ENCODE peak calls at places on chromosomes 6 and 20, in seven cellular contexts. One of them, this sample, is unnamed.
A peak's percentile ranks its signal among the peaks of the same experiment; 100 is the strongest.

GRCh38 chr6:28809947-28810654 is 113.7 kb downstream of the TRIM27 start:
- DNase-seq in ovary: no peak
- DNase-seq in A549: peak; percentile 57
- DNase-seq in stomach: no peak
- DNase-seq in esophagus muscularis mucosa: no peak
- DNase-seq in H1: no peak
- DNase-seq in transverse colon: no peak
- DNase-seq in this sample: no peak

GRCh38 chr6:24600903-24601302 is 45.1 kb downstream of the KIAA0319 start:
- DNase-seq in stomach: no peak
- DNase-seq in esophagus muscularis mucosa: no peak
- DNase-seq in A549: peak; percentile 16
- DNase-seq in H1: no peak
- DNase-seq in ovary: no peak
- DNase-seq in transverse colon: no peak
- DNase-seq in this sample: no peak

GRCh38 chr20:25389381-25389857 is 1.2 kb downstream of the ABHD12 start:
- DNase-seq in esophagus muscularis mucosa: no peak
- DNase-seq in A549: peak; percentile 42
- DNase-seq in stomach: no peak
- DNase-seq in transverse colon: no peak
- DNase-seq in H1: no peak
- DNase-seq in ovary: no peak
- DNase-seq in this sample: no peak

GRCh38 chr6:85037221-85037620 is 272.8 kb upstream of the TBX18 start:
- DNase-seq in ovary: no peak
- DNase-seq in A549: no peak
- DNase-seq in transverse colon: no peak
- DNase-seq in stomach: no peak
- DNase-seq in H1: no peak
- DNase-seq in esophagus muscularis mucosa: no peak
- DNase-seq in this sample: no peak

GRCh38 chr20:31841928-31842327 is 3.5 kb downstream of the FOXS1 start:
- DNase-seq in transverse colon: no peak
- DNase-seq in H1: no peak
- DNase-seq in ovary: peak; percentile 66
- DNase-seq in esophagus muscularis mucosa: no peak
- DNase-seq in stomach: no peak
- DNase-seq in A549: peak; percentile 79
- DNase-seq in this sample: no peak

GRCh38 chr20:56736285-56736857 is 107.3 kb downstream of the TFAP2C start:
- DNase-seq in ovary: no peak
- DNase-seq in A549: no peak
- DNase-seq in transverse colon: no peak
- DNase-seq in esophagus muscularis mucosa: no peak
- DNase-seq in H1: peak; percentile 90
- DNase-seq in stomach: no peak
- DNase-seq in this sample: no peak

GRCh38 chr6:158669145-158670035 is 19.5 kb downstream of the SYTL3 start:
- DNase-seq in H1: no peak
- DNase-seq in stomach: no peak
- DNase-seq in ovary: no peak
- DNase-seq in esophagus muscularis mucosa: no peak
- DNase-seq in transverse colon: no peak
- DNase-seq in A549: no peak
- DNase-seq in this sample: no peak

GRCh38 chr6:62283828-62284411 is 2.1 kb downstream of the KHDRBS2 start:
- DNase-seq in H1: no peak
- DNase-seq in esophagus muscularis mucosa: no peak
- DNase-seq in stomach: no peak
- DNase-seq in ovary: no peak
- DNase-seq in A549: peak; percentile 20
- DNase-seq in transverse colon: no peak
- DNase-seq in this sample: no peak

GRCh38 chr20:48782901-48783308 is 44.9 kb downstream of the PREX1 start:
- DNase-seq in esophagus muscularis mucosa: no peak
- DNase-seq in transverse colon: no peak
- DNase-seq in stomach: no peak
- DNase-seq in H1: no peak
- DNase-seq in ovary: no peak
- DNase-seq in A549: no peak
- DNase-seq in this sample: no peak

GRCh38 chr6:163309491-163310026 is 105.0 kb upstream of the QKI start:
- DNase-seq in A549: no peak
- DNase-seq in stomach: no peak
- DNase-seq in ovary: no peak
- DNase-seq in esophagus muscularis mucosa: no peak
- DNase-seq in transverse colon: no peak
- DNase-seq in H1: no peak
- DNase-seq in this sample: no peak

GRCh38 chr20:33415948-33416347 is 14.6 kb upstream of the CDK5RAP1 start:
- DNase-seq in ovary: no peak
- DNase-seq in H1: peak; percentile 9
- DNase-seq in esophagus muscularis mucosa: no peak
- DNase-seq in A549: peak; percentile 43
- DNase-seq in transverse colon: no peak
- DNase-seq in stomach: peak; percentile 45
- DNase-seq in this sample: no peak

GRCh38 chr6:65075705-65076104 is 631.3 kb downstream of the EYS start:
- DNase-seq in transverse colon: no peak
- DNase-seq in stomach: no peak
- DNase-seq in A549: no peak
- DNase-seq in H1: no peak
- DNase-seq in ovary: no peak
- DNase-seq in esophagus muscularis mucosa: no peak
- DNase-seq in this sample: no peak

GRCh38 chr6:65071480-65071879 is 635.5 kb downstream of the EYS start:
- DNase-seq in transverse colon: no peak
- DNase-seq in A549: no peak
- DNase-seq in ovary: no peak
- DNase-seq in esophagus muscularis mucosa: no peak
- DNase-seq in H1: no peak
- DNase-seq in stomach: no peak
- DNase-seq in this sample: no peak

GRCh38 chr6:65072500-65072899 is 634.5 kb downstream of the EYS start:
- DNase-seq in stomach: no peak
- DNase-seq in A549: no peak
- DNase-seq in H1: no peak
- DNase-seq in esophagus muscularis mucosa: no peak
- DNase-seq in transverse colon: no peak
- DNase-seq in ovary: no peak
- DNase-seq in this sample: no peak
- TF ChIP-seq CTCF in stomach: no peak
- TF ChIP-seq CTCF in A549: no peak
- TF ChIP-seq CTCF in H1: no peak
- TF ChIP-seq CTCF in esophagus muscularis mucosa: no peak
- TF ChIP-seq CTCF in transverse colon: no peak
- TF ChIP-seq CTCF in ovary: no peak
- TF ChIP-seq CTCF in this sample: no peak

GRCh38 chr6:33423777-33424176 is 3.9 kb downstream of the SYNGAP1 start:
- DNase-seq in transverse colon: no peak
- DNase-seq in A549: no peak
- DNase-seq in H1: no peak
- DNase-seq in stomach: no peak
- DNase-seq in ovary: no peak
- DNase-seq in esophagus muscularis mucosa: no peak
- DNase-seq in this sample: no peak
- TF ChIP-seq EP300 in transverse colon: no peak
- TF ChIP-seq EP300 in A549: no peak
- TF ChIP-seq EP300 in H1: no peak
- TF ChIP-seq EP300 in stomach: no peak
- TF ChIP-seq EP300 in ovary: no peak
- TF ChIP-seq EP300 in esophagus muscularis mucosa: no peak
- TF ChIP-seq EP300 in this sample: no peak

GRCh38 chr6:38638941-38639497 is 710 bp downstream of the BTBD9 start:
- DNase-seq in esophagus muscularis mucosa: no peak
- DNase-seq in ovary: no peak
- DNase-seq in stomach: peak; percentile 60
- DNase-seq in H1: no peak
- DNase-seq in A549: peak; percentile 31
- DNase-seq in transverse colon: peak; percentile 67
- DNase-seq in this sample: peak; percentile 80

GRCh38 chr6:38636027-38636426 is 3.7 kb downstream of the BTBD9 start:
- DNase-seq in A549: no peak
- DNase-seq in esophagus muscularis mucosa: no peak
- DNase-seq in ovary: no peak
- DNase-seq in transverse colon: no peak
- DNase-seq in stomach: no peak
- DNase-seq in H1: no peak
- DNase-seq in this sample: no peak

GRCh38 chr6:38637756-38638155 is 2.0 kb downstream of the BTBD9 start:
- DNase-seq in A549: no peak
- DNase-seq in stomach: no peak
- DNase-seq in transverse colon: no peak
- DNase-seq in esophagus muscularis mucosa: no peak
- DNase-seq in ovary: no peak
- DNase-seq in H1: no peak
- DNase-seq in this sample: no peak

GRCh38 chr6:38639498-38640215 is at the start of gene BTBD9:
- DNase-seq in transverse colon: peak; percentile 85
- DNase-seq in ovary: peak; percentile 86
- DNase-seq in H1: peak; percentile 36
- DNase-seq in stomach: peak; percentile 84
- DNase-seq in A549: peak; percentile 76
- DNase-seq in esophagus muscularis mucosa: peak; percentile 95
- DNase-seq in this sample: peak; percentile 90

DNA sequence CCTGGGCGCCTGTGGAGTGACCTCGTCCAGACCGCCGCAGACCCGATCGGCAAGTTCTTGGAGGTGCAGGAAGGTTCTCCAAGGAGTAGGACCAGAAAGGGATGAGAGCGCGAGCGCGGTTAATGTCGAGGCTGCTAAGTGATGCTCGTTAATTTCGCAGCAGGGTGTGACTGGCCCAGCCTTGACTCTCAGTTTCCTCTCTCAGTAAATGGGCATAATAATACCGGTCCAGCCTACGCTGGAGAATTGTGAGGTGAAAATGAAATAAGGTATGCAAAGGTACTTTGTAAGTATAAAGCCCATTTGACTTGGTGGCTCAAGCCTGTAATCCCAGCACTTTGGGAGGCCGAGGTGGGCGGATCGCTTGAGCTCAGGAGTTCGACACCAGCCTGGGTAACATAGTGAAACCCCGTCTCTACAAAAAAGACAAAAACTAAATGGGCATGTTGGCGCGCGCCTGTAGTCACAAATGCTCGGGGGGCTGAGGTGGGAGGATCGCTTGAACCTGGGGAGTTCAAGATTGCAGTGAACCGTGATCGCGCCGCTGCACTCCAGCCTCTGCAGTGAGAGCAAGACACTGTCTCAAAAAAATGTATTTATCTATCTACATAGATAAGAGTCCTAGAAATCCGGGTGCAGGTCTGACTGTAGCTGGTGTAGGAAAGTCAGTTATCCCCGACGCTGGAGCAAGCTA is 634 bp upstream of the BTBD9 start:
- DNase-seq in ovary: peak; percentile 29
- DNase-seq in esophagus muscularis mucosa: peak; percentile 94
- DNase-seq in H1: no peak
- DNase-seq in stomach: no peak
- DNase-seq in A549: no peak
- DNase-seq in transverse colon: peak; percentile 9
- DNase-seq in this sample: peak; percentile 58
- TF ChIP-seq POLR2A in ovary: no peak
- TF ChIP-seq POLR2A in esophagus muscularis mucosa: no peak
- TF ChIP-seq POLR2A in H1: peak; percentile 11
- TF ChIP-seq POLR2A in stomach: no peak
- TF ChIP-seq POLR2A in A549: no peak
- TF ChIP-seq POLR2A in transverse colon: no peak
- TF ChIP-seq POLR2A in this sample: no peak

DNA sequence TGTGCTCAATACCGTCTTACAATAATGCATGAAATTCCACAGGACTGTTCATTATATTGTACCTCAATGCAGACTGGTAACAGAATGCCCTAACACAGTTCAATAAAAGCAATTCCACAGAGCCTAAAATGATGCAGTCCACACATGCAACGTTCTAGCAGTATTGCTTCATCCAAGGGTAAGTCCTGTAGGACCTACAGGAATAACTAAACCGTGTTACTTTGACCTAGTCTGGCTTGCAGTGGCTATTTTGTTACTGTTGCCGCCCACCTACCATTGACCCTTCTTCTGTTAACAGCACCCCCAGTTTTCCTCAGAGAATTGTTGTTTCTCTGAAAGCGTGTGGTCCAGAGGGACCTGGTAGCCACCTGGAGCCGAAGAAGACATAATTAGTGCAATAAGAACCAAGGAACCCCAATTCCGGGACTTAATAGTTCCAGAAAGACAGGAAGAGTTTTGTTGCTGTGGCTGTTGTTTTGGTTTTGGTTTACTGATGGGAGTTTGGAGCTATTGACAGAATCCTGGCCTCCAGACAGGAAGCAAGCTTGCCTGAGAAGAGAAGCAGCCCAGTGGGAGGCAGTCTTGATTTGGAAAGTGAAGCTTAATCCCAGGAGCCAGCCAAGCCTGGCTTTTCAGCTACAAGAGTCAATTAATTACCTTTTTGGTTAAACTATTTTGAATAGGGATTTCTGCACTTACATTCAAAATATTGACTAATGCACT is 91.3 kb downstream of the FRK start:
- DNase-seq in transverse colon: no peak
- DNase-seq in H1: peak; percentile 5
- DNase-seq in esophagus muscularis mucosa: no peak
- DNase-seq in A549: peak; percentile 3
- DNase-seq in stomach: no peak
- DNase-seq in ovary: no peak
- DNase-seq in this sample: no peak
- TF ChIP-seq CTCF in transverse colon: no peak
- TF ChIP-seq CTCF in H1: peak; percentile 33
- TF ChIP-seq CTCF in esophagus muscularis mucosa: no peak
- TF ChIP-seq CTCF in A549: no peak
- TF ChIP-seq CTCF in stomach: no peak
- TF ChIP-seq CTCF in ovary: no peak
- TF ChIP-seq CTCF in this sample: no peak

GRCh38 chr6:166824880-166825250 is 131.5 kb downstream of the RNASET2 start:
- DNase-seq in transverse colon: no peak
- DNase-seq in esophagus muscularis mucosa: no peak
- DNase-seq in stomach: no peak
- DNase-seq in ovary: no peak
- DNase-seq in H1: no peak
- DNase-seq in A549: no peak
- DNase-seq in this sample: no peak
- TF ChIP-seq EP300 in transverse colon: no peak
- TF ChIP-seq EP300 in esophagus muscularis mucosa: no peak
- TF ChIP-seq EP300 in stomach: no peak
- TF ChIP-seq EP300 in ovary: no peak
- TF ChIP-seq EP300 in H1: no peak
- TF ChIP-seq EP300 in A549: no peak
- TF ChIP-seq EP300 in this sample: no peak

DNA sequence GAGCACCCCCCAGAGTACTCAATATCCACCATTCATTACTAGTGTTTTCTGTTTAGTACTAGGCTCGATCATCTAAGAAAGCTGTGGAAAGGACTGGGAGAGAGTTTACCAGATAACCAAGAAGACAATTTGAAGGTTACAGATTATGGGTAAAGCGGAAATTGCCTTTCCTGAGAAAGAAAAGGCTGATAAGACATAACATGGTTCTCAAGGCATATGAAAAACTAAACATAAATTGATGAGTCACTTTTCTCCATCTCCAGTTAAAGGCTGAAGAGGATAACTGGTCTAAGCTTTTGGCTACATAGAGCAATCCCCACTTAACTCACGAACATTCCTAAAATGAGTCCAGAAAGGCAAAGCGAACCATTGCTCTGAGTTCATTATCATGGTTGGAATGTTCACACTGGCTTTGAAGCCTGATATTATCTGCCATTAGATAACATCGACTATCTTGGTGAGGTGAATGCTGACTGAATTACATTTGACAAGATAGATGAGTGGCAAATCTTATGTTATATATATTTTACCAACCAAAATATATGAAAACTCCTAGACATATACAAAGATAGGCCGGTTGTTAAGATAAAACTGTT is 65.8 kb downstream of the BTBD9 start:
- DNase-seq in H1: no peak
- DNase-seq in A549: no peak
- DNase-seq in stomach: no peak
- DNase-seq in transverse colon: no peak
- DNase-seq in esophagus muscularis mucosa: no peak
- DNase-seq in ovary: no peak
- DNase-seq in this sample: no peak
- TF ChIP-seq POLR2A in H1: no peak
- TF ChIP-seq POLR2A in A549: no peak
- TF ChIP-seq POLR2A in stomach: no peak
- TF ChIP-seq POLR2A in transverse colon: no peak
- TF ChIP-seq POLR2A in esophagus muscularis mucosa: no peak
- TF ChIP-seq POLR2A in ovary: no peak
- TF ChIP-seq POLR2A in this sample: no peak